ENCODE peak calls at places on chromosomes 1 and 21, in seven cellular contexts. Q, D, V, R, A, Y and E are unnamed samples.
A peak's percentile ranks its signal among the peaks of the same experiment; 100 is the strongest.

GRCh38 chr21:16002872-16003466 is 273.2 kb downstream of the USP25 start:
- DNase-seq in Q (no peak), D (no peak), V (no peak), R (peak; percentile 36), A (no peak), Y (no peak), E (no peak)

GRCh38 chr1:152486400-152487006 is 24.1 kb upstream of the LCE5A start:
- DNase-seq in Q (no peak), D (peak; percentile 12), V (no peak), R (no peak), A (no peak), Y (no peak), E (no peak)

GRCh38 chr1:31843506-31843905 is 27.7 kb upstream of the SPOCD1 start:
- DNase-seq in Q (peak; percentile 40), D (no peak), V (no peak), R (peak; percentile 62), A (no peak), Y (no peak), E (no peak)

GRCh38 chr1:211379446-211379845 is 52.8 kb downstream of the TRAF5 start:
- DNase-seq in Q (no peak), D (no peak), V (no peak), R (no peak), A (no peak), Y (no peak), E (no peak)

GRCh38 chr1:84632975-84633427 is 57.3 kb downstream of the SSX2IP start:
- DNase-seq in Q (no peak), D (no peak), V (no peak), R (peak; percentile 84), A (no peak), Y (no peak), E (no peak)

GRCh38 chr1:84442256-84442655 is 36.8 kb upstream of the RPF1 start:
- DNase-seq in Q (no peak), D (peak; percentile 30), V (no peak), R (peak; percentile 91), A (no peak), Y (peak; percentile 73), E (no peak)

GRCh38 chr21:45158491-45159423 is 84.4 kb downstream of the ADARB1 start:
- DNase-seq in Q (no peak), D (no peak), V (no peak), R (no peak), A (no peak), Y (no peak), E (no peak)

GRCh38 chr1:84078108-84078823 is 65.8 kb upstream of the PRKACB start:
- DNase-seq in Q (no peak), D (no peak), V (peak; percentile 57), R (peak; percentile 48), A (peak; percentile 18), Y (no peak), E (peak; percentile 27)

GRCh38 chr1:210446479-210446878 is 117.8 kb downstream of the HHAT start:
- DNase-seq in Q (no peak), D (no peak), V (no peak), R (peak; percentile 50), A (no peak), Y (no peak), E (no peak)

GRCh38 chr1:18055181-18055580 is 52.4 kb upstream of the IGSF21 start:
- DNase-seq in Q (no peak), D (no peak), V (no peak), R (no peak), A (no peak), Y (no peak), E (no peak)

GRCh38 chr1:31753623-31754349 is 10.4 kb downstream of the ADGRB2 start:
- DNase-seq in Q (peak; percentile 80), D (no peak), V (peak; percentile 78), R (no peak), A (peak; percentile 47), Y (no peak), E (no peak)

GRCh38 chr1:179369751-179370341 is 4.1 kb downstream of the AXDND1 start:
- DNase-seq in Q (no peak), D (peak; percentile 53), V (peak; percentile 48), R (peak; percentile 53), A (no peak), Y (peak; percentile 33), E (no peak)

GRCh38 chr1:51234721-51235425 is 1.2 kb upstream of the RNF11 start:
- DNase-seq in Q (peak; percentile 63), D (peak; percentile 59), V (peak; percentile 73), R (peak; percentile 40), A (peak; percentile 79), Y (peak; percentile 93), E (peak; percentile 43)

GRCh38 chr1:168410464-168410863 is 129.8 kb downstream of the TBX19 start:
- DNase-seq in Q (no peak), D (no peak), V (no peak), R (no peak), A (no peak), Y (no peak), E (no peak)

GRCh38 chr1:66380452-66381212 is 153.3 kb upstream of the SGIP1 start:
- DNase-seq in Q (no peak), D (no peak), V (no peak), R (no peak), A (no peak), Y (peak; percentile 87), E (no peak)

GRCh38 chr1:230174041-230174440 is 107.0 kb downstream of the GALNT2 start:
- DNase-seq in Q (peak; percentile 33), D (no peak), V (peak; percentile 9), R (no peak), A (peak; percentile 14), Y (no peak), E (no peak)

GRCh38 chr1:212792396-212792908 is 758 bp downstream of the TATDN3 start:
- DNase-seq in Q (no peak), D (no peak), V (no peak), R (no peak), A (no peak), Y (no peak), E (no peak)

GRCh38 chr1:229991724-229992333 is 75.2 kb upstream of the GALNT2 start:
- DNase-seq in Q (no peak), D (no peak), V (no peak), R (no peak), A (no peak), Y (no peak), E (no peak)

GRCh38 chr1:107979088-107979487 is 14.1 kb upstream of the VAV3 start:
- DNase-seq in Q (no peak), D (no peak), V (no peak), R (no peak), A (no peak), Y (no peak), E (no peak)

DNA sequence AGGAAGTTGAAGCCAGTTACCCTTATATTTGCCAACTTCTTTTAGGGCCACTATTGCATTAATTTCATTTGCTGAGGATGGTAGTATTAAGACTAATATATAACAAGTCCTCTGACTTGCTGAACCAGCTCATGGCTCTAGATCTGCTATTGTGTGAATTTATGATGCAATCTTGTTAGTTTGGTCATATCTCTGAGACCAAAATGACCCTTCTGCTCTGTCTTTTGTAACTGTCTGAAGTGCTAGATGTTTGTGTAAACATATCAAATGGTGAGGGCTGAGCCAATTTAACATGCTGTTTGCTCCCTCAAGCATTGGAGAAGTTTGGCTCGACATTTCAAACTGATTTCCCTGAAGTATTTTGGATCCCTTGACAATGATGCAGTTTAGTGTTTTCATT is 106.9 kb upstream of the PTGFR start:
- DNase-seq in Q (no peak), D (no peak), V (no peak), R (no peak), A (no peak), Y (no peak), E (no peak)
- H3K4me1 ChIP-seq in Q (no peaks in the 10 kb centered on the region), D (no peaks in the 10 kb centered on the region), V (no peaks in the 10 kb centered on the region), R (no peaks in the 10 kb centered on the region), A (no peaks in the 10 kb centered on the region), Y (no peaks in the 10 kb centered on the region), E (no peaks in the 10 kb centered on the region)

GRCh38 chr1:236728752-236729151 is 42.5 kb downstream of the ACTN2 start:
- DNase-seq in Q (no peak), D (no peak), V (peak; percentile 76), R (no peak), A (no peak), Y (no peak), E (no peak)
- H3K4me3 ChIP-seq in Q (no peak overlapping the region), D (no peak overlapping the region), V (no peak overlapping the region), R (no peak overlapping the region), A (no peak overlapping the region), Y (no peak overlapping the region), E (no peak overlapping the region)

DNA sequence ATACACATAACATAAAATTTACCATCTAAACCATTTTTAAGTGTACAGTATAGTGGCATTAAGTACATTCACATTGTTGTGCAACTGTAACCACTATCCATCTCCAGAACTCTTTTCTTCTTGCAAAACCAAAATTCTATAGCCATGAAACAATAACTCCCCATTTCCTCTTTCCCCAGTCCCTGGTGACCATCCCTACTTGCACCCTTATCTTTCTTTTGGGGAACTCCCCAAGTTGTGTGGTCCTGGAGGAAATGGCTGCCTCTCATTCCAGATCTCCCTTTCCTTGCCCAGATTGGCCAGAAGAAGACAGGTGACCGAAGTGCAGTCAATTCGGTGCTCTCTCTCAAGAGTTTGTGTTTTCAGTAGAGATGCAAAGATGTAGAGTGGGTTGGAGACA is 389.6 kb upstream of the C1orf87 start:
- DNase-seq in Q (no peak), D (no peak), V (no peak), R (no peak), A (no peak), Y (no peak), E (no peak)
- TF ChIP-seq CTCF in Q (no peak), D (no peak), V (no peak), R (no peak), A (no peak), Y (no peak), E (no peak)

DNA sequence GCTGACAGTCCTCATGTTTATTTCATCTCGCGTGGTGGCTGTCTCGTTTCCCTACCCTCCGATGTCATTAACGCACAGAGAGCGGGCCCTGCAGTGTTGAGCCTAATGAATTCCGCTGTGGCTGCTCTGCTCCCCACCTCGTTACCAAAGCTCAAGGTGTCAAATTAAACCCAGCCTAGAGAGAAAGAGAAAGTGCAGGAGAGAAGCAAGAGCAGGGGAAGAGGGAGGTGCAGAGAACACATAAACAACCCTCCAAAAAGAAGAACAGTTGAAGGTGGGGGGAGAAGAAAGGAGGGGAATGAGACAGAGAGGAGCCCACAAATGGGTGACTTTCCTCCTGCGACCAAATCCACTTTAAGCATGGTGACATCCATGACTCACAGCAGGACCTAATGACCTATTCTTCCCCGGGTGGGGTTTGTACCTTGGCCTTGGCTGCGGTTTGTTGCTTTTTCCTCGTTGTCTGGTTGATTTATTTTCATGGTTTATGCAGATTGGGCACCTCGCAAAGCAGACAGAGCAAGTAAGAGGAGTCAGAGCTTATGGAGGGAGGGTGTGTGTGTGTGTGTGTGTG is 92.5 kb downstream of the PBX1 start:
- DNase-seq in Q (no peak), D (no peak), V (no peak), R (peak; percentile 78), A (peak; percentile 53), Y (no peak), E (no peak)
- H3K4me1 ChIP-seq in Q (no peaks in the 10 kb centered on the region), D (no peaks in the 10 kb centered on the region), V (peaks cover 11% of the 10 kb centered on the region), R (no peaks in the 10 kb centered on the region), A (peaks cover 31% of the 10 kb centered on the region), Y (no peaks in the 10 kb centered on the region), E (peaks cover 22% of the 10 kb centered on the region)